ENCODE peak calls at places on chromosome 1, in eight cellular contexts. C, B, N, A, K, O, X and J are unnamed samples.
A peak's percentile ranks its signal among the peaks of the same experiment; 100 is the strongest.

GRCh38 chr1:12696658-12697057 is 19.3 kb upstream of the AADACL3 start:
- DNase-seq in C (no peak), B (no peak), N (no peak), A (no peak), K (no peak), O (no peak), X (no peak), J (no peak)

GRCh38 chr1:245241506-245242130 is 86.8 kb downstream of the KIF26B start:
- DNase-seq in C (no peak), B (no peak), N (no peak), A (no peak), K (no peak), O (no peak), X (no peak), J (no peak)

GRCh38 chr1:164891615-164892014 is 332.6 kb downstream of the PBX1 start:
- DNase-seq in C (no peak), B (no peak), N (no peak), A (no peak), K (no peak), O (no peak), X (no peak), J (no peak)

GRCh38 chr1:234585333-234586055 is 24.5 kb downstream of the IRF2BP2 start:
- DNase-seq in C (no peak), B (no peak), N (no peak), A (no peak), K (no peak), O (peak; percentile 72), X (no peak), J (no peak)

GRCh38 chr1:68975534-68975933 is 478.7 kb upstream of the DEPDC1 start:
- DNase-seq in C (no peak), B (no peak), N (no peak), A (no peak), K (no peak), O (no peak), X (no peak), J (no peak)

GRCh38 chr1:63051886-63052285 is 268.0 kb downstream of the ATG4C start:
- DNase-seq in C (no peak), B (no peak), N (no peak), A (no peak), K (no peak), O (no peak), X (no peak), J (no peak)

GRCh38 chr1:26862781-26863676 is at the start of gene SFN:
- DNase-seq in C (no peak), B (peak; percentile 23), N (no peak), A (no peak), K (peak; percentile 89), O (no peak), X (no peak), J (peak; percentile 88)

GRCh38 chr1:117059334-117059677 is 820 bp upstream of the TTF2 start:
- DNase-seq in C (peak; percentile 35), B (peak; percentile 57), N (peak; percentile 25), A (no peak), K (peak; percentile 61), O (no peak), X (peak; percentile 50), J (peak; percentile 76)

GRCh38 chr1:40182956-40183710 is 21.9 kb downstream of the RLF start:
- DNase-seq in C (no peak), B (no peak), N (no peak), A (no peak), K (no peak), O (no peak), X (no peak), J (no peak)

GRCh38 chr1:30374400-30375070 is 348.9 kb downstream of the MATN1 start:
- DNase-seq in C (no peak), B (no peak), N (no peak), A (no peak), K (peak; percentile 40), O (peak; percentile 5), X (no peak), J (peak; percentile 16)

GRCh38 chr1:157262891-157263290 is 124.7 kb upstream of the ETV3 start:
- DNase-seq in C (no peak), B (no peak), N (no peak), A (no peak), K (no peak), O (no peak), X (no peak), J (no peak)

GRCh38 chr1:211652371-211652770 is 23.1 kb downstream of the NEK2 start:
- DNase-seq in C (no peak), B (no peak), N (no peak), A (no peak), K (no peak), O (no peak), X (no peak), J (no peak)

GRCh38 chr1:18008116-18008515 is 99.5 kb upstream of the IGSF21 start:
- DNase-seq in C (no peak), B (no peak), N (no peak), A (no peak), K (no peak), O (no peak), X (no peak), J (no peak)

GRCh38 chr1:74504125-74505065 is 8.0 kb downstream of the LRRC53 start:
- DNase-seq in C (no peak), B (peak; percentile 36), N (peak; percentile 60), A (no peak), K (no peak), O (peak; percentile 20), X (peak; percentile 6), J (no peak)

GRCh38 chr1:215590779-215591491 is 23.8 kb downstream of the KCTD3 start:
- DNase-seq in C (no peak), B (no peak), N (no peak), A (no peak), K (no peak), O (no peak), X (no peak), J (no peak)

GRCh38 chr1:20187813-20188454 is 1.6 kb upstream of the PLA2G2C start:
- DNase-seq in C (no peak), B (no peak), N (no peak), A (no peak), K (no peak), O (no peak), X (no peak), J (no peak)

GRCh38 chr1:198756470-198756869 is 117.6 kb downstream of the PTPRC start:
- DNase-seq in C (no peak), B (no peak), N (no peak), A (no peak), K (no peak), O (no peak), X (no peak), J (no peak)

GRCh38 chr1:86502721-86503430 is 34.1 kb downstream of the CLCA1 start:
- DNase-seq in C (no peak), B (no peak), N (no peak), A (no peak), K (no peak), O (peak; percentile 82), X (no peak), J (no peak)

GRCh38 chr1:35452086-35452485 is 105.1 kb downstream of the KIAA0319L start:
- DNase-seq in C (no peak), B (no peak), N (no peak), A (peak; percentile 49), K (no peak), O (peak; percentile 43), X (no peak), J (peak; percentile 59)

GRCh38 chr1:5779608-5780323 is 212.5 kb downstream of the NPHP4 start:
- DNase-seq in C (no peak), B (no peak), N (no peak), A (no peak), K (no peak), O (no peak), X (no peak), J (no peak)

GRCh38 chr1:107434379-107434728 is 293.5 kb downstream of the NTNG1 start:
- DNase-seq in C (no peak), B (no peak), N (no peak), A (no peak), K (no peak), O (no peak), X (no peak), J (no peak)

GRCh38 chr1:172051898-172052297 is 210.6 kb downstream of the DNM3 start:
- DNase-seq in C (no peak), B (no peak), N (no peak), A (no peak), K (no peak), O (no peak), X (no peak), J (no peak)

GRCh38 chr1:63903947-63904346 is 130.1 kb downstream of the ROR1 start:
- DNase-seq in C (no peak), B (no peak), N (no peak), A (no peak), K (no peak), O (no peak), X (no peak), J (no peak)

GRCh38 chr1:205927247-205927646 is 16.0 kb downstream of the SLC26A9 start:
- DNase-seq in C (no peak), B (no peak), N (no peak), A (no peak), K (no peak), O (no peak), X (no peak), J (no peak)

GRCh38 chr1:165828581-165829329 is 1.3 kb downstream of the UCK2 start:
- DNase-seq in C (no peak), B (peak; percentile 85), N (peak; percentile 34), A (peak; percentile 13), K (peak; percentile 44), O (peak; percentile 30), X (no peak), J (peak; percentile 67)